ENCODE peak calls at places on chromosomes 13 and 19, in seven cellular contexts. G is fibroblast of mammary gland, A is ascending aorta, T is IMR-90, Y is neuronal stem cell, V is OCI-LY7, Q is aorta. R is an unnamed sample.

GRCh38 chr13:43424386-43424785 is 362.4 kb downstream of the ENOX1 start:
- DNase-seq in G (no peak), A (no peak), T (no peak), Y (no peak), V (no peak), Q (no peak), R (no peak)

GRCh38 chr19:47755762-47756626 is 10.6 kb downstream of the NOP53 start:
- DNase-seq in G (no peak), A (no peak), T (no peak), Y (no peak), V (no peak), Q (no peak), R (no peak)

GRCh38 chr19:46429999-46430398 is 1.3 kb upstream of the PNMA8C start:
- DNase-seq in G (no peak), A (no peak), T (no peak), Y (no peak), V (peak; percentile 51), Q (no peak), R (no peak)

GRCh38 chr19:32303193-32303592 is 42.2 kb upstream of the ZNF507 start:
- DNase-seq in G (no peak), A (no peak), T (no peak), Y (no peak), V (no peak), Q (no peak), R (no peak)

GRCh38 chr13:97875911-97876310 is 77.6 kb upstream of the IPO5 start:
- DNase-seq in G (no peak), A (no peak), T (no peak), Y (no peak), V (no peak), Q (no peak), R (no peak)

GRCh38 chr19:484494-484893 is 11.8 kb upstream of the MADCAM1 start:
- DNase-seq in G (no peak), A (no peak), T (no peak), Y (no peak), V (no peak), Q (no peak), R (no peak)

GRCh38 chr13:76440568-76440967 is 445.6 kb downstream of the KCTD12 start:
- DNase-seq in G (no peak), A (no peak), T (no peak), Y (no peak), V (peak; percentile 17), Q (no peak), R (no peak)

GRCh38 chr13:45215392-45216077 is 14.7 kb upstream of the KCTD4 start:
- DNase-seq in G (no peak), A (no peak), T (no peak), Y (no peak), V (no peak), Q (no peak), R (no peak)

GRCh38 chr19:6047741-6048231 is 62.5 kb downstream of the RFX2 start:
- DNase-seq in G (peak; percentile 46), A (no peak), T (peak; percentile 52), Y (peak; percentile 42), V (peak; percentile 36), Q (no peak), R (peak; percentile 42)

GRCh38 chr19:29379257-29379986 is 146.4 kb upstream of the VSTM2B start:
- DNase-seq in G (no peak), A (peak; percentile 35), T (no peak), Y (no peak), V (no peak), Q (no peak), R (no peak)

GRCh38 chr19:33266971-33267484 is 35.3 kb downstream of the CEBPA start:
- DNase-seq in G (no peak), A (no peak), T (no peak), Y (no peak), V (no peak), Q (no peak), R (no peak)

GRCh38 chr13:32019612-32020233 is 11.9 kb upstream of the FRY start:
- DNase-seq in G (peak; percentile 76), A (no peak), T (peak; percentile 81), Y (peak; percentile 43), V (peak; percentile 58), Q (no peak), R (peak; percentile 69)

GRCh38 chr19:3302755-3303154 is 63.6 kb upstream of the NFIC start:
- DNase-seq in G (no peak), A (no peak), T (no peak), Y (no peak), V (peak; percentile 21), Q (no peak), R (no peak)

GRCh38 chr13:97327521-97328221 is 105.5 kb downstream of the MBNL2 start:
- DNase-seq in G (no peak), A (no peak), T (peak; percentile 16), Y (no peak), V (no peak), Q (no peak), R (no peak)

GRCh38 chr13:99351772-99352171 is 44.6 kb upstream of the GPR183 start:
- DNase-seq in G (no peak), A (no peak), T (no peak), Y (no peak), V (no peak), Q (no peak), R (no peak)

GRCh38 chr13:99347911-99348451 is 40.8 kb upstream of the GPR183 start:
- DNase-seq in G (no peak), A (no peak), T (no peak), Y (no peak), V (no peak), Q (no peak), R (no peak)

GRCh38 chr13:99347335-99347878 is 40.2 kb upstream of the GPR183 start:
- DNase-seq in G (no peak), A (no peak), T (no peak), Y (no peak), V (no peak), Q (no peak), R (no peak)

GRCh38 chr13:99352351-99353271 is 45.4 kb upstream of the GPR183 start:
- DNase-seq in G (no peak), A (no peak), T (no peak), Y (no peak), V (no peak), Q (no peak), R (no peak)

DNA sequence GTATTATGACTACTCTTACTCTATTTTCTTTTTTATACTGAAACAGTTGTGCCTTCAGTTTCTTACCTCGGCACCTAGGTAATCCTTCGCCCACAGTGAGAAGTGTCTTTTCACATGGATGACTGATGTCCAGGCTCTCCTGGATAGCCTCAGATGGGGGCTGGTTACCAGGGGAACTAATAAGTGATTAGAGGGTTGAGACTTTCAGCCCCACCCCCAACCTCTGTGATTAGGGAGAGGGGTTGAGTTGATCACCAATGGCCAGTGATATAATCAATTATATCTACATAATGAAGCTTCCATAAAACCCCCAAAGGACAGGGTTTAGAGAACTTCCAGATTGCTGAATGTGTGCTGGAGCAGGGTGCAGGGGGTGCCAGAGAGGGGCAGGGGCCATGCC is 43.0 kb upstream of the GPR183 start:
- DNase-seq in G (no peak), A (no peak), T (no peak), Y (no peak), V (no peak), Q (no peak), R (no peak)
- H3K4me3 ChIP-seq in G (no peak overlapping the region), A (no peak overlapping the region), T (no peak overlapping the region), Y (no peak overlapping the region), V (no peak overlapping the region), Q (no peak overlapping the region), R (no peak overlapping the region)

GRCh38 chr19:55115446-55116065 is 1.9 kb downstream of the PPP1R12C start:
- DNase-seq in G (peak; percentile 35), A (no peak), T (peak; percentile 62), Y (no peak), V (no peak), Q (peak; percentile 67), R (no peak)
- H3K4me3 ChIP-seq in G (peak overlapping the region; percentile 95), A (peak overlapping the region; percentile 81), T (peak overlapping the region; percentile 55), Y (no peak overlapping the region), V (peak overlapping the region; percentile 86), Q (peak overlapping the region; percentile 59), R (peak overlapping the region; percentile 72)

GRCh38 chr19:30449673-30450072 is 77.5 kb downstream of the ZNF536 start:
- DNase-seq in G (no peak), A (no peak), T (no peak), Y (peak; percentile 62), V (no peak), Q (peak; percentile 15), R (no peak)
- H3K4me3 ChIP-seq in G (no peak overlapping the region), A (no peak overlapping the region), T (no peak overlapping the region), Y (no peak overlapping the region), V (no peak overlapping the region), Q (no peak overlapping the region), R (no peak overlapping the region)

DNA sequence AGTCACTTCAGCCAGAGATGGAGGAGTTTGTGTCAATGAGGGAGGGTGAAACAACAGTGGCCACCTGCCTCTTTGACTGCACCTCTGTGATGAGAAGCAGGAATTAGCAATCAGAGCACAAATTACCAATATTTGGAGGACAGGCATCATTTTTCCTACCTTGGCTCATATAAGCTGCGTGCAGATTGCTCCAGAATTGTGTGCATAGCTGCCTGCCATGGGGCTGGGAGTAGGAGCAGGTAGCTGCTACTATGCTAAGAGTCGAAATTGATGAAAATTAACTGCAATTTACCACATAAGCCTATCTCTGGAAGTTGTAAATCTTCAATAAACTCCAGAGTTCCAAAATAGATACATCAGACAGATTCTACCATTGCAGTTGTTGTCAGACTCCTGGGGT is 167.5 kb upstream of the HTR2A start:
- DNase-seq in G (no peak), A (no peak), T (no peak), Y (no peak), V (no peak), Q (no peak), R (no peak)
- H3K4me3 ChIP-seq in G (no peak overlapping the region), A (no peak overlapping the region), T (no peak overlapping the region), Y (no peak overlapping the region), V (no peak overlapping the region), Q (no peak overlapping the region), R (no peak overlapping the region)

DNA sequence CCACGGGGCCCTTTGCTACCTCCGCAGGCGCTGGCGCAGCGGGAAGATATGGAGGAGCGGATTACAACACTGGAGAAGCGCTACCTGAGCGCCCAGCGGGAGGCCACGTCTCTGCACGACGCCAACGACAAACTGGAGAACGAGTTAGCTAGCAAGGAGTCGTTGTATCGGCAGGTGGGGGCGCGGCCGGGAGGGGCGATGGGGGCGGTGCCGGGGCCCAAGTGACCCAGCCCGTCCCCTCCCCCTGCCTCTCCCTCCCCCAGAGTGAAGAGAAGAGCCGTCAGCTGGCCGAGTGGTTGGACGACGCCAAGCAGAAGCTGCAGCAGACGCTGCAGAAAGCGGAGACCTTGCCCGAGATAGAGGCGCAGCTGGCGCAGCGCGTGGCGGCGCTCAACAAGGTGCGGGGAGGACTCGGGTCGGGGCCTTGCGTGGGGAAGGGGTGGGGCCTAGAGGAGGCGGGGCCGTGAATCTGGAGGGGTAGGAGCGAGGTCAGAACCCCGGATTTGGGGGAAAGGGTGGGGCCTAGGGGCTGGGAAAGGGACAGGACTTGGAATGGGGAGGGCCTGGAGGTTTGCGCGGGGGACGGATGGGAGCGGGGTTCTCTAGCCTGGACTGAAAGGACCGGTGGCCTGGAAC is 13.7 kb downstream of the PPFIA3 start:
- DNase-seq in G (no peak), A (no peak), T (no peak), Y (no peak), V (no peak), Q (no peak), R (no peak)
- H3K4me3 ChIP-seq in G (no peak overlapping the region), A (peak overlapping the region; percentile 4), T (no peak overlapping the region), Y (no peak overlapping the region), V (no peak overlapping the region), Q (no peak overlapping the region), R (peak overlapping the region; percentile 5)

GRCh38 chr19:53849237-53849676 is 18.4 kb upstream of the MYADM start:
- DNase-seq in G (peak; percentile 94), A (no peak), T (peak; percentile 23), Y (no peak), V (no peak), Q (no peak), R (no peak)
- H3K4me3 ChIP-seq in G (peak overlapping the region; percentile 30), A (no peak overlapping the region), T (no peak overlapping the region), Y (no peak overlapping the region), V (no peak overlapping the region), Q (no peak overlapping the region), R (no peak overlapping the region)

GRCh38 chr13:41802684-41803554 is 158.0 kb downstream of the VWA8 start:
- DNase-seq in G (peak; percentile 86), A (no peak), T (peak; percentile 85), Y (no peak), V (no peak), Q (no peak), R (no peak)
- H3K4me3 ChIP-seq in G (no peak overlapping the region), A (no peak overlapping the region), T (no peak overlapping the region), Y (no peak overlapping the region), V (no peak overlapping the region), Q (no peak overlapping the region), R (no peak overlapping the region)

R was measured in testis.